ENCODE peak calls at places on chromosomes 16 and 17, in seven cellular contexts. T is M059J; E is cardiac fibroblast; O is foreskin fibroblast; J is activated naive CD8-positive, alpha-beta T cell treated with anti-CD3 and anti-CD28 coated beads, Interleukin-2, amount 50 U/mL, for 24 hours; A is T-helper 17 cell; L is C1 segment of cervical spinal cord. N is an unnamed sample.

GRCh38 chr16:88973415-88974050 is 3.5 kb downstream of the CBFA2T3 start:
- DNase-seq in O (no peak), E (no peak), A (no peak), L (no peak), J (no peak), T (no peak), N (no peak)

GRCh38 chr16:31092330-31092729 is 2.3 kb downstream of the VKORC1 start:
- DNase-seq in L (no peak), T (no peak), O (peak), A (no peak), J (no peak), E (no peak), N (no peak)

GRCh38 chr16:56370185-56370584 is 55.2 kb downstream of the AMFR start:
- DNase-seq in A (no peak), O (no peak), T (peak), J (no peak), L (no peak), E (peak), N (no peak)

GRCh38 chr16:50945136-50945535 is 203.2 kb downstream of the CYLD start:
- DNase-seq in E (no peak), O (no peak), J (no peak), A (no peak), T (no peak), L (no peak), N (no peak)

GRCh38 chr17:60036796-60037677 is 41.7 kb downstream of the HEATR6 start:
- DNase-seq in O (peak), L (peak), E (peak), T (peak), J (peak), A (peak), N (peak)

GRCh38 chr16:47713225-47713595 is 252.1 kb downstream of the PHKB start:
- DNase-seq in J (no peak), A (no peak), E (peak), L (no peak), T (peak), O (peak), N (no peak)

GRCh38 chr16:9072806-9073341 is 18.6 kb upstream of the HAPSTR1 start:
- DNase-seq in L (no peak), J (peak), E (peak), A (no peak), T (peak), O (peak), N (peak)

GRCh38 chr17:48144976-48145798 is 37.6 kb downstream of the SNX11 start:
- DNase-seq in L (no peak), T (no peak), A (no peak), O (no peak), E (no peak), J (no peak), N (no peak)

GRCh38 chr17:34242553-34242952 is 12.5 kb upstream of the CCL2 start:
- DNase-seq in A (no peak), T (no peak), J (no peak), O (no peak), E (no peak), L (no peak), N (no peak)

GRCh38 chr17:5425826-5426225 is 5.8 kb downstream of the RPAIN start:
- DNase-seq in L (no peak), A (no peak), O (no peak), J (no peak), E (no peak), T (no peak), N (no peak)

GRCh38 chr16:31331807-31332301 is 23.1 kb upstream of the ITGAX start:
- DNase-seq in A (no peak), O (no peak), E (no peak), J (no peak), T (no peak), L (no peak), N (no peak)

GRCh38 chr17:48663134-48663924 is 37.2 kb upstream of the HOXB9 start:
- DNase-seq in J (no peak), A (no peak), E (no peak), L (no peak), O (no peak), T (no peak), N (no peak)

GRCh38 chr17:17942846-17943245 is 29.4 kb downstream of the TOM1L2 start:
- DNase-seq in O (no peak), T (peak), E (peak), L (no peak), A (no peak), J (no peak), N (no peak)

GRCh38 chr17:35774499-35774898 is 13.8 kb downstream of the C17orf50 start:
- DNase-seq in O (no peak), L (no peak), T (peak), E (peak), J (no peak), A (no peak), N (no peak)

GRCh38 chr16:51343411-51343810 is 192.3 kb upstream of the SALL1 start:
- DNase-seq in T (peak), E (no peak), A (no peak), O (peak), L (no peak), J (no peak), N (no peak)

GRCh38 chr16:68884867-68885266 is 41.5 kb downstream of the TANGO6 start:
- DNase-seq in T (no peak), O (no peak), L (no peak), A (no peak), E (peak), J (no peak), N (no peak)

GRCh38 chr17:5694507-5694906 is 110.2 kb upstream of the NLRP1 start:
- DNase-seq in J (no peak), E (no peak), A (no peak), L (no peak), O (no peak), T (peak), N (no peak)

GRCh38 chr17:6948562-6948961 is 47.3 kb upstream of the ALOX12 start:
- DNase-seq in A (no peak), O (no peak), J (peak), E (no peak), T (peak), L (no peak), N (no peak)

GRCh38 chr17:27241346-27241946 is 52.5 kb upstream of the WSB1 start:
- DNase-seq in J (no peak), L (no peak), A (no peak), O (no peak), E (peak), T (peak), N (no peak)

GRCh38 chr17:63932008-63932561 is at the start of gene CD79B:
- DNase-seq in O (no peak), T (no peak), A (no peak), J (peak), L (no peak), E (no peak), N (peak)

GRCh38 chr16:19138601-19139000 is 24.8 kb downstream of the ITPRIPL2 start:
- DNase-seq in E (peak), O (peak), A (no peak), J (no peak), T (peak), L (no peak), N (no peak)

GRCh38 chr16:21060027-21060510 is 90.6 kb downstream of the DNAH3 start:
- DNase-seq in E (no peak), L (no peak), A (no peak), J (no peak), O (no peak), T (no peak), N (no peak)

GRCh38 chr16:29745853-29746345 is at the start of gene C16orf54:
- DNase-seq in A (peak), O (no peak), E (no peak), L (no peak), J (peak), T (peak), N (peak)

GRCh38 chr16:14500791-14501190 is 129.3 kb downstream of the PARN start:
- DNase-seq in E (no peak), O (no peak), T (no peak), L (no peak), J (no peak), A (no peak), N (no peak)

GRCh38 chr16:81645303-81645702 is 133.8 kb upstream of the PLCG2 start:
- DNase-seq in E (peak), J (no peak), O (peak), L (no peak), T (peak), A (no peak), N (no peak)

GRCh38 chr16:84042879-84043485 is 387 bp upstream of the SLC38A8 start:
- DNase-seq in L (no peak), T (no peak), J (no peak), O (no peak), A (no peak), E (no peak), N (no peak)

GRCh38 chr16:13112639-13113038 is 211.2 kb downstream of the SHISA9 start:
- DNase-seq in E (no peak), L (no peak), O (no peak), J (no peak), A (no peak), T (peak), N (no peak)

GRCh38 chr17:15942207-15942833 is 2.6 kb upstream of the ADORA2B start:
- DNase-seq in O (no peak), T (no peak), E (no peak), L (no peak), A (no peak), J (no peak), N (no peak)

GRCh38 chr17:37488607-37489196 is 989 bp upstream of the DUSP14 start:
- DNase-seq in T (peak), E (peak), A (peak), J (peak), L (peak), O (peak), N (peak)

GRCh38 chr16:2231016-2231931 is 5.0 kb upstream of the DNASE1L2 start:
- DNase-seq in L (no peak), E (no peak), T (no peak), A (no peak), O (peak), J (no peak), N (no peak)

GRCh38 chr16:8572919-8573724 is 17.2 kb downstream of the TMEM114 start:
- DNase-seq in T (peak), A (no peak), L (no peak), O (peak), J (no peak), E (peak), N (peak)

GRCh38 chr16:47057631-47057996 is 84.1 kb upstream of the DNAJA2 start:
- DNase-seq in J (no peak), E (peak), O (no peak), L (no peak), T (peak), A (no peak), N (no peak)

GRCh38 chr16:10181196-10182162 is 749 bp downstream of the GRIN2A start:
- DNase-seq in J (peak), E (peak), A (no peak), T (peak), O (peak), L (peak), N (no peak)

GRCh38 chr17:78291944-78292910 is 60.8 kb downstream of the TMEM235 start:
- DNase-seq in A (no peak), E (no peak), O (no peak), T (no peak), L (no peak), J (no peak), N (no peak)